ENCODE peak calls at places on chromosomes 13 and 19, in ten cellular contexts. P, I, L, Z, K, O, V, J, R and D are unnamed samples.

GRCh38 chr13:99347335-99347878 is 40.2 kb upstream of the GPR183 start:
- DNase-seq in V (no peak), P (no peak), J (no peak), K (no peak), O (no peak), R (no peak), Z (no peak), I (no peak), L (no peak), D (no peak)

GRCh38 chr13:82136880-82137279 is 1745.4 kb downstream of the SLITRK1 start:
- DNase-seq in Z (no peak), O (no peak), R (no peak), K (no peak), L (no peak), P (no peak), J (no peak), I (no peak), V (no peak), D (no peak)

GRCh38 chr13:27526516-27526915 is 76.2 kb upstream of the MTIF3 start:
- DNase-seq in O (no peak), K (no peak), R (no peak), V (no peak), P (no peak), I (no peak), L (no peak), J (no peak), Z (no peak), D (no peak)

GRCh38 chr19:44943801-44944249 is 1.8 kb downstream of the APOC4 start:
- DNase-seq in Z (no peak), V (peak), K (peak), R (no peak), P (no peak), I (no peak), O (no peak), J (peak), L (no peak), D (no peak)

GRCh38 chr13:44373601-44374347 is at the start of gene SERP2:
- DNase-seq in J (peak), O (no peak), V (no peak), R (no peak), Z (no peak), L (no peak), I (peak), K (peak), P (peak), D (peak)

GRCh38 chr19:48752511-48753365 is at the start of gene FUT1:
- DNase-seq in P (no peak), Z (no peak), J (peak), I (peak), V (peak), L (peak), O (no peak), K (peak), R (no peak), D (no peak)

GRCh38 chr19:7595466-7596133 is at the start of gene CAMSAP3:
- DNase-seq in R (no peak), Z (no peak), P (no peak), J (no peak), K (no peak), V (peak), L (peak), I (peak), O (no peak), D (peak)

GRCh38 chr19:20102097-20102496 is 24.3 kb downstream of the ZNF90 start:
- DNase-seq in Z (no peak), V (no peak), I (no peak), P (no peak), K (no peak), R (no peak), O (no peak), J (no peak), L (no peak), D (no peak)

GRCh38 chr19:40721936-40722661 is 5.2 kb downstream of the ITPKC start:
- DNase-seq in Z (peak), I (no peak), P (no peak), L (no peak), O (no peak), R (no peak), V (peak), J (peak), K (no peak), D (no peak)
- TF ChIP-seq CTCF in Z (no peak), I (no peak), P (no peak), L (no peak), O (no peak), R (no peak), V (no peak), J (no peak), K (no peak), D (no peak)

GRCh38 chr19:3632098-3632497 is 5.5 kb upstream of the CACTIN start:
- DNase-seq in O (no peak), K (no peak), P (no peak), I (no peak), R (no peak), J (no peak), Z (no peak), V (no peak), L (no peak), D (no peak)
- TF ChIP-seq CTCF in O (no peak), K (no peak), P (no peak), I (no peak), R (no peak), J (no peak), Z (no peak), V (no peak), L (no peak), D (no peak)

GRCh38 chr19:14971474-14971873 is 8.2 kb downstream of the SLC1A6 start:
- DNase-seq in O (no peak), R (no peak), K (no peak), I (no peak), P (no peak), V (no peak), J (no peak), L (no peak), Z (no peak), D (no peak)

GRCh38 chr19:14972676-14973075 is 7.0 kb downstream of the SLC1A6 start:
- DNase-seq in K (no peak), R (no peak), P (no peak), L (no peak), Z (no peak), J (no peak), I (no peak), V (no peak), O (no peak), D (no peak)

DNA sequence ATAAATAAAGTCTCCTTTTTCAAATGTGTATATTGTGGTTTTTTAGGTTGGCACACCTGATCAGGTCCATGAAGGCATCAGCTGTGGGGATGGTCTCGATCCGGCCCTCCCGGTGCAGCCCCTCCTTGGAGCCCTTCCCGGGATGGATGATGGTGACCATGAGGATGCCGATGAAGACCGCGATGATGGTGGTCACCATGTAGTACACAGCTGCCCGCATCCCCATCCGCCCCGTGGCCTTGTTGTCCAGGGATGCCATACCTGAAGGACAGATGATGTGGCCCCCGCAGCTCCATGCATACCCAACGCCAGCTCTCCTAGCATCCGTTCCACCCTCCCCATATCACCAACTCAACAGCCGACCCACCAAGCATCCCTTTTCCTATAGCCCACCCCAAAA is 11.4 kb downstream of the SLC1A6 start:
- DNase-seq in O (no peak), J (no peak), L (no peak), R (no peak), I (no peak), Z (no peak), P (no peak), V (no peak), K (no peak), D (no peak)
- TF ChIP-seq CTCF in O (no peak), J (no peak), L (no peak), R (no peak), I (no peak), Z (no peak), P (no peak), V (no peak), K (no peak), D (no peak)

GRCh38 chr13:33285420-33286124 is at the start of gene STARD13:
- DNase-seq in J (peak), O (peak), K (peak), P (peak), Z (peak), R (peak), L (peak), V (peak), I (peak), D (peak)
- TF ChIP-seq CTCF in J (peak), O (peak), K (peak), P (peak), Z (peak), R (peak), L (no peak), V (peak), I (no peak), D (peak)

GRCh38 chr19:13872695-13873389 is 4.1 kb upstream of the NANOS3 start:
- DNase-seq in R (no peak), J (no peak), K (no peak), I (peak), O (no peak), V (no peak), P (no peak), Z (no peak), L (no peak), D (peak)
- TF ChIP-seq CTCF in R (peak), J (no peak), K (peak), I (no peak), O (no peak), V (peak), P (no peak), Z (no peak), L (no peak), D (no peak)

GRCh38 chr19:14507704-14508246 is 10.4 kb downstream of the DNAJB1 start:
- DNase-seq in Z (peak), O (no peak), R (no peak), V (peak), L (peak), J (no peak), K (no peak), I (no peak), P (peak), D (no peak)
- TF ChIP-seq CTCF in Z (no peak), O (no peak), R (no peak), V (no peak), L (no peak), J (no peak), K (no peak), I (no peak), P (no peak), D (no peak)

GRCh38 chr19:47723573-47723923 is 10.3 kb downstream of the EHD2 start:
- DNase-seq in I (no peak), K (peak), L (peak), P (peak), R (no peak), V (peak), O (no peak), J (peak), Z (peak), D (no peak)

GRCh38 chr19:47716270-47716937 is 3.2 kb downstream of the EHD2 start:
- DNase-seq in V (no peak), O (no peak), K (no peak), Z (no peak), I (no peak), L (no peak), R (no peak), J (peak), P (no peak), D (no peak)

GRCh38 chr19:47720669-47721068 is 7.4 kb downstream of the EHD2 start:
- DNase-seq in Z (no peak), J (no peak), I (no peak), P (no peak), O (no peak), V (no peak), R (no peak), K (no peak), L (no peak), D (no peak)

GRCh38 chr19:47714339-47714738 is 1.1 kb downstream of the EHD2 start:
- DNase-seq in P (peak), J (no peak), K (no peak), Z (no peak), O (no peak), R (no peak), L (no peak), V (no peak), I (no peak), D (no peak)

GRCh38 chr19:47719047-47719885 is 6.0 kb downstream of the EHD2 start:
- DNase-seq in R (peak), Z (peak), P (peak), K (peak), I (no peak), O (peak), V (peak), L (no peak), J (peak), D (no peak)
- TF ChIP-seq CTCF in R (no peak), Z (no peak), P (no peak), K (no peak), I (no peak), O (no peak), V (no peak), L (no peak), J (no peak), D (no peak)

GRCh38 chr13:22103046-22103445 is 432.2 kb downstream of the FGF9 start:
- DNase-seq in V (no peak), Z (no peak), O (no peak), J (no peak), I (no peak), K (no peak), P (no peak), L (peak), R (no peak), D (no peak)

GRCh38 chr13:22103628-22104027 is 432.8 kb downstream of the FGF9 start:
- DNase-seq in L (no peak), O (no peak), J (no peak), R (no peak), P (no peak), Z (peak), V (no peak), K (no peak), I (no peak), D (no peak)

GRCh38 chr13:22107549-22107948 is 436.7 kb downstream of the FGF9 start:
- DNase-seq in L (peak), O (no peak), P (no peak), R (no peak), I (no peak), K (no peak), J (no peak), V (no peak), Z (no peak), D (no peak)

GRCh38 chr13:22106058-22106457 is 435.2 kb downstream of the FGF9 start:
- DNase-seq in O (no peak), K (no peak), R (no peak), L (no peak), I (no peak), P (no peak), J (no peak), V (no peak), Z (no peak), D (no peak)

DNA sequence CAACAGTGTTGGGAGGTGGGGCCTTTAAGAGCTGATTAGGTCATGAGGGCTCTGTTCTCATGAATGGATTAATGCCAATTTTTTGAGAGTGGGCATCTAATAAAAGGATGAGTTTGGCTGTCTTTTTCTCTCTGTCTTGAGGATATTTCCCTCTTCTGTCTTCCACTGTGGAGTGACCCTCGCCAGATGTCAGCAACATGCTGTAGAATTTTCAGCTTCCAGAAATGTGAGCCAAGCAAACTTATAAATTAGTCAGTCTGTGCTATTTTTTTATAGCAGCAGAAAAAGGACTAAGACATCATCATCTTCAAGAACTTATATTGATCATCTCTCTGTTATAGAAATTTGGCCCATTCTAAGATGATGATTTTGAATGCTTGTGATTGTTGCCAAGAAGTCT is 431.4 kb downstream of the FGF9 start:
- DNase-seq in O (no peak), I (no peak), R (no peak), J (no peak), Z (no peak), P (no peak), V (no peak), K (no peak), L (no peak), D (no peak)
- TF ChIP-seq CTCF in O (no peak), I (no peak), R (no peak), J (no peak), Z (no peak), P (no peak), V (no peak), K (no peak), L (no peak), D (no peak)